ENCODE peak calls at places on chromosomes 3 and 15, in ten cellular contexts. One of them, this sample, is unnamed.

GRCh38 chr3:184952671-184953070 is 140.7 kb downstream of the VPS8 start:
- DNase-seq in foreskin fibroblast: peak
- DNase-seq in epithelial cell of esophagus: peak
- DNase-seq in CD8-positive, alpha-beta T cell: no peak
- DNase-seq in HCT116: no peak
- DNase-seq in neural progenitor cell: no peak
- DNase-seq in psoas muscle: no peak
- DNase-seq in upper lobe of right lung: no peak
- DNase-seq in brain microvascular endothelial cell: no peak
- DNase-seq in lung: no peak
- DNase-seq in this sample: no peak

GRCh38 chr3:96324087-96324486 is 490.3 kb upstream of the EPHA6 start:
- DNase-seq in neural progenitor cell: no peak
- DNase-seq in foreskin fibroblast: no peak
- DNase-seq in HCT116: no peak
- DNase-seq in brain microvascular endothelial cell: no peak
- DNase-seq in CD8-positive, alpha-beta T cell: no peak
- DNase-seq in upper lobe of right lung: no peak
- DNase-seq in lung: no peak
- DNase-seq in psoas muscle: no peak
- DNase-seq in epithelial cell of esophagus: no peak
- DNase-seq in this sample: no peak

GRCh38 chr3:108661699-108662098 is 72.2 kb downstream of the DZIP3 start:
- DNase-seq in neural progenitor cell: no peak
- DNase-seq in CD8-positive, alpha-beta T cell: no peak
- DNase-seq in foreskin fibroblast: peak
- DNase-seq in brain microvascular endothelial cell: no peak
- DNase-seq in psoas muscle: no peak
- DNase-seq in lung: no peak
- DNase-seq in HCT116: no peak
- DNase-seq in epithelial cell of esophagus: no peak
- DNase-seq in upper lobe of right lung: no peak
- DNase-seq in this sample: no peak

GRCh38 chr3:142815803-142816202 is 73.1 kb downstream of the PCOLCE2 start:
- DNase-seq in upper lobe of right lung: no peak
- DNase-seq in neural progenitor cell: no peak
- DNase-seq in HCT116: no peak
- DNase-seq in psoas muscle: no peak
- DNase-seq in CD8-positive, alpha-beta T cell: no peak
- DNase-seq in lung: no peak
- DNase-seq in epithelial cell of esophagus: no peak
- DNase-seq in foreskin fibroblast: no peak
- DNase-seq in brain microvascular endothelial cell: no peak
- DNase-seq in this sample: no peak

GRCh38 chr15:70508561-70509281 is 254.6 kb downstream of the UACA start:
- DNase-seq in brain microvascular endothelial cell: peak
- DNase-seq in psoas muscle: no peak
- DNase-seq in CD8-positive, alpha-beta T cell: no peak
- DNase-seq in HCT116: no peak
- DNase-seq in upper lobe of right lung: no peak
- DNase-seq in foreskin fibroblast: peak
- DNase-seq in epithelial cell of esophagus: peak
- DNase-seq in lung: no peak
- DNase-seq in neural progenitor cell: peak
- DNase-seq in this sample: peak

GRCh38 chr15:88542342-88542733 is 4.1 kb downstream of the DET1 start:
- DNase-seq in CD8-positive, alpha-beta T cell: no peak
- DNase-seq in foreskin fibroblast: peak
- DNase-seq in upper lobe of right lung: no peak
- DNase-seq in lung: no peak
- DNase-seq in HCT116: no peak
- DNase-seq in brain microvascular endothelial cell: no peak
- DNase-seq in epithelial cell of esophagus: no peak
- DNase-seq in psoas muscle: no peak
- DNase-seq in neural progenitor cell: no peak
- DNase-seq in this sample: peak

GRCh38 chr15:66815322-66815721 is 113.3 kb downstream of the SMAD6 start:
- DNase-seq in psoas muscle: no peak
- DNase-seq in HCT116: no peak
- DNase-seq in CD8-positive, alpha-beta T cell: no peak
- DNase-seq in upper lobe of right lung: no peak
- DNase-seq in brain microvascular endothelial cell: peak
- DNase-seq in foreskin fibroblast: peak
- DNase-seq in lung: peak
- DNase-seq in neural progenitor cell: no peak
- DNase-seq in epithelial cell of esophagus: peak
- DNase-seq in this sample: peak

GRCh38 chr3:33901862-33902563 is 103.6 kb downstream of the PDCD6IP start:
- DNase-seq in upper lobe of right lung: no peak
- DNase-seq in psoas muscle: no peak
- DNase-seq in brain microvascular endothelial cell: no peak
- DNase-seq in HCT116: no peak
- DNase-seq in lung: no peak
- DNase-seq in CD8-positive, alpha-beta T cell: no peak
- DNase-seq in epithelial cell of esophagus: peak
- DNase-seq in foreskin fibroblast: no peak
- DNase-seq in neural progenitor cell: no peak
- DNase-seq in this sample: no peak

GRCh38 chr3:64248247-64248646 is 23.0 kb upstream of the PRICKLE2 start:
- DNase-seq in upper lobe of right lung: no peak
- DNase-seq in lung: no peak
- DNase-seq in epithelial cell of esophagus: no peak
- DNase-seq in neural progenitor cell: no peak
- DNase-seq in psoas muscle: no peak
- DNase-seq in brain microvascular endothelial cell: no peak
- DNase-seq in CD8-positive, alpha-beta T cell: no peak
- DNase-seq in foreskin fibroblast: no peak
- DNase-seq in HCT116: no peak
- DNase-seq in this sample: no peak

GRCh38 chr3:156299569-156299968 is 179.2 kb downstream of the KCNAB1 start:
- DNase-seq in foreskin fibroblast: no peak
- DNase-seq in brain microvascular endothelial cell: no peak
- DNase-seq in upper lobe of right lung: no peak
- DNase-seq in epithelial cell of esophagus: no peak
- DNase-seq in CD8-positive, alpha-beta T cell: no peak
- DNase-seq in lung: no peak
- DNase-seq in neural progenitor cell: no peak
- DNase-seq in psoas muscle: no peak
- DNase-seq in HCT116: no peak
- DNase-seq in this sample: no peak

GRCh38 chr3:156300373-156300772 is 180.0 kb downstream of the KCNAB1 start:
- DNase-seq in lung: no peak
- DNase-seq in epithelial cell of esophagus: no peak
- DNase-seq in neural progenitor cell: no peak
- DNase-seq in HCT116: no peak
- DNase-seq in foreskin fibroblast: no peak
- DNase-seq in upper lobe of right lung: no peak
- DNase-seq in CD8-positive, alpha-beta T cell: no peak
- DNase-seq in psoas muscle: no peak
- DNase-seq in brain microvascular endothelial cell: no peak
- DNase-seq in this sample: no peak

GRCh38 chr3:156297582-156297981 is 177.2 kb downstream of the KCNAB1 start:
- DNase-seq in brain microvascular endothelial cell: no peak
- DNase-seq in CD8-positive, alpha-beta T cell: no peak
- DNase-seq in foreskin fibroblast: no peak
- DNase-seq in neural progenitor cell: no peak
- DNase-seq in lung: no peak
- DNase-seq in psoas muscle: no peak
- DNase-seq in epithelial cell of esophagus: no peak
- DNase-seq in HCT116: no peak
- DNase-seq in upper lobe of right lung: no peak
- DNase-seq in this sample: no peak

GRCh38 chr3:156298014-156298413 is 177.6 kb downstream of the KCNAB1 start:
- DNase-seq in CD8-positive, alpha-beta T cell: no peak
- DNase-seq in HCT116: no peak
- DNase-seq in psoas muscle: no peak
- DNase-seq in epithelial cell of esophagus: no peak
- DNase-seq in foreskin fibroblast: no peak
- DNase-seq in neural progenitor cell: no peak
- DNase-seq in brain microvascular endothelial cell: no peak
- DNase-seq in upper lobe of right lung: no peak
- DNase-seq in lung: no peak
- DNase-seq in this sample: no peak

GRCh38 chr3:156298938-156299337 is 178.6 kb downstream of the KCNAB1 start:
- DNase-seq in brain microvascular endothelial cell: no peak
- DNase-seq in neural progenitor cell: no peak
- DNase-seq in HCT116: no peak
- DNase-seq in epithelial cell of esophagus: no peak
- DNase-seq in foreskin fibroblast: no peak
- DNase-seq in upper lobe of right lung: peak
- DNase-seq in lung: no peak
- DNase-seq in CD8-positive, alpha-beta T cell: no peak
- DNase-seq in psoas muscle: peak
- DNase-seq in this sample: no peak
- TF ChIP-seq CTCF in brain microvascular endothelial cell: no peak
- TF ChIP-seq CTCF in neural progenitor cell: no peak
- TF ChIP-seq CTCF in HCT116: no peak
- TF ChIP-seq CTCF in epithelial cell of esophagus: no peak
- TF ChIP-seq CTCF in foreskin fibroblast: no peak
- TF ChIP-seq CTCF in upper lobe of right lung: no peak
- TF ChIP-seq CTCF in lung: no peak
- TF ChIP-seq CTCF in CD8-positive, alpha-beta T cell: no peak
- TF ChIP-seq CTCF in psoas muscle: no peak
- TF ChIP-seq CTCF in this sample: no peak

GRCh38 chr3:47882338-47882737 is 79.4 kb downstream of the DHX30 start:
- DNase-seq in HCT116: no peak
- DNase-seq in CD8-positive, alpha-beta T cell: no peak
- DNase-seq in lung: no peak
- DNase-seq in epithelial cell of esophagus: no peak
- DNase-seq in neural progenitor cell: no peak
- DNase-seq in upper lobe of right lung: no peak
- DNase-seq in foreskin fibroblast: no peak
- DNase-seq in brain microvascular endothelial cell: no peak
- DNase-seq in psoas muscle: no peak
- DNase-seq in this sample: no peak

GRCh38 chr3:47889001-47889757 is 86.2 kb downstream of the DHX30 start:
- DNase-seq in upper lobe of right lung: no peak
- DNase-seq in foreskin fibroblast: no peak
- DNase-seq in CD8-positive, alpha-beta T cell: no peak
- DNase-seq in lung: no peak
- DNase-seq in neural progenitor cell: no peak
- DNase-seq in brain microvascular endothelial cell: no peak
- DNase-seq in HCT116: no peak
- DNase-seq in psoas muscle: no peak
- DNase-seq in epithelial cell of esophagus: no peak
- DNase-seq in this sample: no peak

GRCh38 chr3:47884603-47885002 is 81.7 kb downstream of the DHX30 start:
- DNase-seq in upper lobe of right lung: no peak
- DNase-seq in epithelial cell of esophagus: no peak
- DNase-seq in foreskin fibroblast: no peak
- DNase-seq in HCT116: no peak
- DNase-seq in psoas muscle: no peak
- DNase-seq in CD8-positive, alpha-beta T cell: no peak
- DNase-seq in neural progenitor cell: no peak
- DNase-seq in lung: no peak
- DNase-seq in brain microvascular endothelial cell: no peak
- DNase-seq in this sample: no peak

GRCh38 chr3:47890037-47890831 is 87.3 kb downstream of the DHX30 start:
- DNase-seq in upper lobe of right lung: no peak
- DNase-seq in foreskin fibroblast: no peak
- DNase-seq in psoas muscle: no peak
- DNase-seq in neural progenitor cell: peak
- DNase-seq in brain microvascular endothelial cell: no peak
- DNase-seq in CD8-positive, alpha-beta T cell: no peak
- DNase-seq in HCT116: no peak
- DNase-seq in epithelial cell of esophagus: no peak
- DNase-seq in lung: no peak
- DNase-seq in this sample: no peak

GRCh38 chr3:47885168-47885567 is 82.2 kb downstream of the DHX30 start:
- DNase-seq in lung: no peak
- DNase-seq in foreskin fibroblast: no peak
- DNase-seq in HCT116: no peak
- DNase-seq in neural progenitor cell: no peak
- DNase-seq in upper lobe of right lung: no peak
- DNase-seq in psoas muscle: no peak
- DNase-seq in brain microvascular endothelial cell: no peak
- DNase-seq in epithelial cell of esophagus: no peak
- DNase-seq in CD8-positive, alpha-beta T cell: no peak
- DNase-seq in this sample: no peak
- TF ChIP-seq CTCF in lung: no peak
- TF ChIP-seq CTCF in foreskin fibroblast: no peak
- TF ChIP-seq CTCF in HCT116: no peak
- TF ChIP-seq CTCF in neural progenitor cell: no peak
- TF ChIP-seq CTCF in upper lobe of right lung: no peak
- TF ChIP-seq CTCF in psoas muscle: no peak
- TF ChIP-seq CTCF in brain microvascular endothelial cell: no peak
- TF ChIP-seq CTCF in epithelial cell of esophagus: no peak
- TF ChIP-seq CTCF in CD8-positive, alpha-beta T cell: no peak
- TF ChIP-seq CTCF in this sample: no peak

DNA sequence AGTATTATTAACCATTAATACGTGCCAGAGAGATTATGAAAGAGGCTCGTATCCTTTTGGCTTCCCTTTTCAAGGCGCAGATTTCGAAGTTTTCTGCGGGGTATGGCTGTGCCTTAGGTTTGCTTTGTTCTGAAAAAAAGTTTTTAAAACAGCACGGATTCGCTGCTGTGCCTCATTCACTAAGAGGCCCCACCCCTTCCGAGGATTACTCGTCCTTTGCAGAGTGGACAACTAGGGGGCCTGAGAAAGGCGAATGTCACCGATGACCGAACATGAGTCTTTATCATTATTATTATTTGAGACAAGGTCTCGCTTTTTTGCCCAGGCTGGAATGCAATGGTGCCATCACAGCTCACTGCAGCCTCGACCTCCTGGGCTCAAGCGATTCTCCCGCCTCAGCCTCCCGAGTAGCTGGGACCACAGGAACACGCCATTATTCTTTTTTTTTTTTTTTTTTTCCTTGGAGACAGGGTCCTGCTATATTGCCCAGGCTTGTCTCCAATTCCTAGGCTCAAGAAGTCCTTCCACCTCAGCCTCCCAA is 684 bp upstream of the RPS27L start:
- DNase-seq in foreskin fibroblast: peak
- DNase-seq in HCT116: peak
- DNase-seq in psoas muscle: no peak
- DNase-seq in CD8-positive, alpha-beta T cell: no peak
- DNase-seq in epithelial cell of esophagus: peak
- DNase-seq in neural progenitor cell: peak
- DNase-seq in brain microvascular endothelial cell: peak
- DNase-seq in lung: peak
- DNase-seq in upper lobe of right lung: no peak
- DNase-seq in this sample: peak
- TF ChIP-seq CTCF in foreskin fibroblast: peak
- TF ChIP-seq CTCF in HCT116: peak
- TF ChIP-seq CTCF in psoas muscle: peak
- TF ChIP-seq CTCF in CD8-positive, alpha-beta T cell: no peak
- TF ChIP-seq CTCF in epithelial cell of esophagus: no peak
- TF ChIP-seq CTCF in neural progenitor cell: no peak
- TF ChIP-seq CTCF in brain microvascular endothelial cell: peak
- TF ChIP-seq CTCF in lung: no peak
- TF ChIP-seq CTCF in upper lobe of right lung: peak
- TF ChIP-seq CTCF in this sample: peak

DNA sequence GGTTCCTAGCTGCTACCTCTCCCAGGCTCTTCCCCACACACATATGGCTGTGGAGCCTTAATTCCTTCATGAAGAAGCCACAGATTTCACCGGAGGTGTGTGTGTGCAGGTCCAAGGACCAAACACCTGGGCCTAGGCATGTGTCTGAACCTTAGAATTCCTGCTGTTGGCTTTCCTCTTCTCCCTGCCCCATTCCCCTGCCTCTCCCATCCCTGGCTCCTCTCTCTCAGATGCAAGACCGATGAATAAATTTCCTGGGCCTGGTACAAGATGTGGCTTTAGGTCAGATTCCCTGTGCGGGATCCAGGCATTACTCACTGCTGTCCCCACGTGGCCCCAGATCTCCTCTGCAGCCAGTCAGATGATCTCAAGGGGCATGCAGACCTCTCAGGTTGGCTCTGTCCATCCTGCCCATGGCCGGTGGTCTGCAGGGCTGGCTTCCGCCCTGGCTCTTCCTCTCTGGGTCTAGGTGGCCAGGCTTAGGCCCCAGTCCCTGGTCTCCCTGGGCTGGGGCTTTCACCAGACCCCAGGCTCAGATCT is 20.4 kb downstream of the CCR9 start:
- DNase-seq in epithelial cell of esophagus: peak
- DNase-seq in CD8-positive, alpha-beta T cell: no peak
- DNase-seq in lung: no peak
- DNase-seq in psoas muscle: peak
- DNase-seq in upper lobe of right lung: no peak
- DNase-seq in HCT116: no peak
- DNase-seq in neural progenitor cell: peak
- DNase-seq in brain microvascular endothelial cell: peak
- DNase-seq in foreskin fibroblast: peak
- DNase-seq in this sample: peak
- TF ChIP-seq CTCF in epithelial cell of esophagus: peak
- TF ChIP-seq CTCF in CD8-positive, alpha-beta T cell: no peak
- TF ChIP-seq CTCF in lung: no peak
- TF ChIP-seq CTCF in psoas muscle: peak
- TF ChIP-seq CTCF in upper lobe of right lung: peak
- TF ChIP-seq CTCF in HCT116: peak
- TF ChIP-seq CTCF in neural progenitor cell: peak
- TF ChIP-seq CTCF in brain microvascular endothelial cell: peak
- TF ChIP-seq CTCF in foreskin fibroblast: peak
- TF ChIP-seq CTCF in this sample: peak